ENCODE peak calls at places on chromosomes 2 and 18, in seven cellular contexts. X, W, D, T, U, L and O are unnamed samples.

GRCh38 chr18:62964432-62964831 is 249.1 kb downstream of the PHLPP1 start:
- DNase-seq in X (no peak), W (no peak), D (no peak), T (no peak), U (no peak), L (no peak), O (no peak)

GRCh38 chr2:133755515-133756311 is 187.4 kb upstream of the NCKAP5 start:
- DNase-seq in X (no peak), W (no peak), D (no peak), T (no peak), U (no peak), L (no peak), O (no peak)

GRCh38 chr2:39127973-39128372 is 7.1 kb upstream of the SOS1 start:
- DNase-seq in X (no peak), W (no peak), D (no peak), T (peak; percentile 84), U (no peak), L (peak; percentile 71), O (no peak)

GRCh38 chr2:20093263-20094141 is 42.1 kb upstream of the LAPTM4A start:
- DNase-seq in X (peak; percentile 59), W (peak; percentile 57), D (peak; percentile 95), T (no peak), U (peak; percentile 48), L (peak; percentile 88), O (peak; percentile 83)

GRCh38 chr2:72991439-72991725 is 74.1 kb downstream of the EMX1 start:
- DNase-seq in X (peak; percentile 35), W (no peak), D (no peak), T (no peak), U (no peak), L (no peak), O (no peak)

GRCh38 chr2:219362524-219363164 is 25.1 kb downstream of the DNPEP start:
- DNase-seq in X (no peak), W (no peak), D (no peak), T (peak; percentile 34), U (no peak), L (no peak), O (no peak)

GRCh38 chr2:25252291-25253152 is 84.1 kb upstream of the POMC start:
- DNase-seq in X (peak; percentile 88), W (peak; percentile 91), D (peak; percentile 82), T (no peak), U (no peak), L (peak; percentile 99), O (no peak)

GRCh38 chr18:35756506-35757117 is 175.1 kb downstream of the GALNT1 start:
- DNase-seq in X (peak; percentile 67), W (peak; percentile 59), D (peak; percentile 45), T (no peak), U (peak; percentile 40), L (peak; percentile 67), O (peak; percentile 11)

GRCh38 chr2:154603682-154604081 is 94.8 kb upstream of the KCNJ3 start:
- DNase-seq in X (no peak), W (no peak), D (no peak), T (no peak), U (no peak), L (no peak), O (no peak)

GRCh38 chr18:55790296-55790695 is 202.3 kb upstream of the TCF4 start:
- DNase-seq in X (no peak), W (no peak), D (no peak), T (no peak), U (no peak), L (no peak), O (no peak)

GRCh38 chr2:53210538-53210937 is 557.1 kb upstream of the CHAC2 start:
- DNase-seq in X (no peak), W (no peak), D (no peak), T (no peak), U (peak; percentile 10), L (no peak), O (peak; percentile 2)

GRCh38 chr2:177693658-177694334 is 301.2 kb downstream of the AGPS start:
- DNase-seq in X (no peak), W (peak; percentile 82), D (no peak), T (no peak), U (no peak), L (no peak), O (no peak)

GRCh38 chr2:121450301-121450700 is 80.4 kb upstream of the RNU4ATAC start:
- DNase-seq in X (no peak), W (no peak), D (no peak), T (no peak), U (no peak), L (no peak), O (no peak)

GRCh38 chr2:221571391-221572179 is 519 bp downstream of the EPHA4 start:
- DNase-seq in X (peak; percentile 73), W (no peak), D (no peak), T (no peak), U (no peak), L (peak; percentile 16), O (no peak)

GRCh38 chr2:226411727-226412360 is 387.8 kb downstream of the IRS1 start:
- DNase-seq in X (no peak), W (no peak), D (peak; percentile 95), T (no peak), U (peak; percentile 93), L (no peak), O (no peak)

GRCh38 chr2:199441759-199442158 is 16.0 kb downstream of the SATB2 start:
- DNase-seq in X (no peak), W (no peak), D (no peak), T (no peak), U (no peak), L (no peak), O (no peak)

GRCh38 chr2:242020196-242021004 is 150.9 kb downstream of the RTP5 start:
- DNase-seq in X (no peak), W (no peak), D (peak; percentile 63), T (no peak), U (no peak), L (no peak), O (no peak)

GRCh38 chr2:108941767-108942166 is 47.3 kb downstream of the EDAR start:
- DNase-seq in X (no peak), W (no peak), D (no peak), T (no peak), U (no peak), L (no peak), O (no peak)
- TF ChIP-seq JUND in X (no peak), W (no peak), D (no peak), T (no peak), U (no peak), L (no peak), O (no peak)

DNA sequence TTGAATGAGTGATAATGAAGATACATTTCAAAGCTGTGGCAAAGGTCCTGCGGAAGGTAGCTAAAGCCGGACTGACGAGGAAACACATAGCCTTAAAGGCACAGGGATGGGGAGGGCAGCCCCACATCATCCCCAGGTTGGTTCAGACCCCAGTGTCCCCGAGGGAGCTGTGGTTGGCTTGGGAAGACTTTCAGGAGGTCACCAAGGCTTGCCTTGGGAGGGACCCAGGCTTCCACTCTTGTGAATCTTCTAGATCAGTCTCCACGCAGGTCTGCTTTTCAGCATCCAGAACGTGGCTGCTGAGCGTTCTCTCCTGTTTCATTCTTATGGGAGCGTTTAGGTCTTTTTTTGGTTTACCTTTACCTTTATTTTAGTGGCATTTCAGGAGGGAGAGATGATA is 16.8 kb downstream of the KIF1A start:
- DNase-seq in X (no peak), W (no peak), D (no peak), T (no peak), U (no peak), L (no peak), O (no peak)
- TF ChIP-seq JUND in X (no peak), W (no peak), D (no peak), T (no peak), U (no peak), L (no peak), O (no peak)

GRCh38 chr2:188220535-188220934 is 71.1 kb upstream of the GULP1 start:
- DNase-seq in X (no peak), W (no peak), D (no peak), T (no peak), U (no peak), L (no peak), O (no peak)

GRCh38 chr2:188217266-188217665 is 74.4 kb upstream of the GULP1 start:
- DNase-seq in X (no peak), W (no peak), D (no peak), T (no peak), U (no peak), L (no peak), O (no peak)
- TF ChIP-seq JUND in X (no peak), W (no peak), D (no peak), T (no peak), U (no peak), L (no peak), O (no peak)

GRCh38 chr18:26133652-26134051 is at the start of gene PSMA8:
- DNase-seq in X (peak; percentile 63), W (no peak), D (no peak), T (no peak), U (no peak), L (no peak), O (no peak)
- TF ChIP-seq JUND in X (no peak), W (no peak), D (no peak), T (no peak), U (no peak), L (no peak), O (no peak)

GRCh38 chr2:109510136-109511028 is 103.4 kb downstream of the SEPTIN10 start:
- DNase-seq in X (peak; percentile 88), W (peak; percentile 70), D (peak; percentile 75), T (peak; percentile 27), U (peak; percentile 50), L (peak; percentile 87), O (peak; percentile 82)
- TF ChIP-seq JUND in X (no peak), W (no peak), D (no peak), T (no peak), U (no peak), L (no peak), O (no peak)

GRCh38 chr2:160317113-160318099 is 117.3 kb upstream of the ITGB6 start:
- DNase-seq in X (no peak), W (no peak), D (no peak), T (no peak), U (no peak), L (no peak), O (no peak)
- TF ChIP-seq JUND in X (no peak), W (no peak), D (no peak), T (no peak), U (no peak), L (no peak), O (no peak)

GRCh38 chr2:173417801-173418200 is 63.1 kb downstream of the CDCA7 start:
- DNase-seq in X (no peak), W (no peak), D (no peak), T (no peak), U (no peak), L (no peak), O (no peak)

GRCh38 chr2:173414823-173415322 is 60.2 kb downstream of the CDCA7 start:
- DNase-seq in X (no peak), W (no peak), D (no peak), T (no peak), U (no peak), L (no peak), O (no peak)

GRCh38 chr2:173412628-173413027 is 58.0 kb downstream of the CDCA7 start:
- DNase-seq in X (no peak), W (no peak), D (no peak), T (no peak), U (no peak), L (no peak), O (no peak)

GRCh38 chr2:173417341-173417740 is 62.7 kb downstream of the CDCA7 start:
- DNase-seq in X (no peak), W (no peak), D (no peak), T (no peak), U (no peak), L (no peak), O (no peak)

GRCh38 chr2:173415663-173416469 is 61.2 kb downstream of the CDCA7 start:
- DNase-seq in X (no peak), W (no peak), D (no peak), T (no peak), U (no peak), L (no peak), O (no peak)
- TF ChIP-seq JUND in X (no peak), W (no peak), D (no peak), T (no peak), U (no peak), L (no peak), O (no peak)